ENCODE peak calls at places on chromosomes 4 and X, in six cellular contexts. U, H, R, V, J and Q are unnamed samples.

GRCh38 chrX:23008431-23009099 is 8.8 kb downstream of the DDX53 start:
- DNase-seq in H (no peak), J (no peak), V (no peak), R (no peak), U (no peak), Q (no peak)

GRCh38 chrX:103535206-103535605 is 15.9 kb upstream of the RAB40A start:
- DNase-seq in V (no peak), U (no peak), J (no peak), R (no peak), H (no peak), Q (no peak)

GRCh38 chr4:161188578-161188977 is 975.2 kb downstream of the FSTL5 start:
- DNase-seq in R (no peak), U (no peak), V (no peak), H (no peak), J (no peak), Q (no peak)

GRCh38 chr4:184938871-184939270 is 79.4 kb upstream of the HELT start:
- DNase-seq in U (no peak), R (no peak), H (no peak), V (no peak), J (no peak), Q (no peak)

GRCh38 chrX:153430796-153431195 is 15.1 kb downstream of the TREX2 start:
- DNase-seq in U (no peak), V (no peak), H (no peak), J (no peak), R (no peak), Q (no peak)

GRCh38 chrX:23668335-23668734 is 1.0 kb downstream of the PRDX4 start:
- DNase-seq in J (no peak), R (no peak), V (no peak), U (no peak), H (no peak), Q (no peak)

GRCh38 chr4:121814756-121815155 is 8.9 kb downstream of the CCNA2 start:
- DNase-seq in J (no peak), R (no peak), H (no peak), U (no peak), V (no peak), Q (no peak)

GRCh38 chr4:183099537-183100297 is 660 bp downstream of the WWC2 start:
- DNase-seq in U (peak; percentile 65), R (peak; percentile 36), V (peak; percentile 65), H (peak; percentile 25), J (no peak), Q (peak; percentile 30)

GRCh38 chr4:140152015-140152703 is 1.8 kb downstream of the MAML3 start:
- DNase-seq in U (peak; percentile 83), J (no peak), V (peak; percentile 69), R (peak; percentile 68), H (peak; percentile 63), Q (peak; percentile 48)

GRCh38 chr4:142160509-142160908 is 524.1 kb downstream of the IL15 start:
- DNase-seq in J (no peak), V (no peak), U (no peak), R (no peak), H (no peak), Q (no peak)

GRCh38 chr4:180557348-180557747 is 1685.9 kb upstream of the TENM3 start:
- DNase-seq in V (no peak), H (no peak), U (no peak), R (no peak), J (no peak), Q (no peak)

GRCh38 chr4:183905081-183905592 is at the start of gene STOX2:
- DNase-seq in J (no peak), V (peak; percentile 90), U (peak; percentile 94), R (peak; percentile 86), H (no peak), Q (peak; percentile 79)

GRCh38 chrX:137929951-137930350 is 364.0 kb downstream of the ZIC3 start:
- DNase-seq in R (no peak), J (no peak), U (no peak), H (no peak), V (no peak), Q (no peak)

GRCh38 chrX:137930562-137930961 is 364.6 kb downstream of the ZIC3 start:
- DNase-seq in R (no peak), J (no peak), V (no peak), U (no peak), H (no peak), Q (no peak)

GRCh38 chrX:137926090-137926489 is 360.2 kb downstream of the ZIC3 start:
- DNase-seq in V (no peak), J (no peak), R (no peak), U (no peak), H (no peak), Q (no peak)
- TF ChIP-seq CTCF in V (no peak), J (no peak), R (no peak), U (no peak), H (no peak), Q (peak; percentile 63)

DNA sequence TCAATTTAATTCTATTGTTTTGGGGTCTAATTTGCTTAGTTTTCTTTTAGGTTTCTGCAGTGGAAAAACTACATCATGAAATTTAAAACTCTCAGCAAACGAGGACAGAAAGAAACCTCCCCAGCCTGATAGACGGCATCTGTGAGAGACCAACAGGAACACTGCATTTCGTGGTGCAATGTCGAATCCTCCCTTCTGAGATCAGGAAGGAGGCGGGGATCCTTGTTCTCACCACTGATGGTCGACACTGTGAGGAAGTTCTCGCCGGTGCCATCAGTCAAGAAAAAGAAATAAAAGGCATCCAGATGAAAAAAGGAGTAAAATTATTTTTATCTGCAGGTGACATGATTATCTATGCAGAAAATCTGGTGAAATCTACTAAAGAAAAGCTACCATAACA is 16.5 kb downstream of the GAK start:
- DNase-seq in V (no peak), H (no peak), R (no peak), J (no peak), U (no peak), Q (no peak)
- TF ChIP-seq CTCF in V (no peak), H (no peak), R (no peak), J (no peak), U (no peak), Q (no peak)

GRCh38 chrX:43328358-43328946 is 327.6 kb upstream of the MAOA start:
- DNase-seq in H (no peak), V (no peak), U (no peak), J (no peak), R (no peak), Q (no peak)

GRCh38 chrX:43333543-43333942 is 322.6 kb upstream of the MAOA start:
- DNase-seq in J (no peak), R (no peak), V (no peak), U (no peak), H (no peak), Q (no peak)
- TF ChIP-seq CTCF in J (no peak), R (no peak), V (no peak), U (no peak), H (no peak), Q (peak; percentile 52)

DNA sequence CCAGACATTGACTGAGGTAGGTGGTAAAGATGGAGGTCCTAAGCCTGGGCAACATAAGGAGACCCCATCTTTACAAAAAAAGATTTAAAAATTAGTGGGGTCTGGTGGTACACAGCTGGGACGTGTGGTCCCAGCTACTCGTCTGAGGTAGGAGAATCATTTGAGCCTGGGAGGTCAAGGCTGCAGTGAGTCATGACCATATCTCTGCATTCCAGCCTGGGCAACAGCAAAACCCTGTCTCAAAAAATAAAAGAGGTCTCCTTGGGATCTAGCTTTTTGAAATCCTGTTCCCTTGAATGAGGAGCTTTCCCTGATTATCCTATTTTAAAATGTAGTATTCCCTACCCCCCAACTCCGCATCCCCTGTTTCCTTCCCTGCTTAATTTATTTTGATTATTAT is 78.7 kb upstream of the OGT start:
- DNase-seq in J (no peak), R (no peak), H (no peak), U (no peak), V (no peak), Q (no peak)
- TF ChIP-seq CTCF in J (no peak), R (no peak), H (no peak), U (no peak), V (no peak), Q (no peak)

DNA sequence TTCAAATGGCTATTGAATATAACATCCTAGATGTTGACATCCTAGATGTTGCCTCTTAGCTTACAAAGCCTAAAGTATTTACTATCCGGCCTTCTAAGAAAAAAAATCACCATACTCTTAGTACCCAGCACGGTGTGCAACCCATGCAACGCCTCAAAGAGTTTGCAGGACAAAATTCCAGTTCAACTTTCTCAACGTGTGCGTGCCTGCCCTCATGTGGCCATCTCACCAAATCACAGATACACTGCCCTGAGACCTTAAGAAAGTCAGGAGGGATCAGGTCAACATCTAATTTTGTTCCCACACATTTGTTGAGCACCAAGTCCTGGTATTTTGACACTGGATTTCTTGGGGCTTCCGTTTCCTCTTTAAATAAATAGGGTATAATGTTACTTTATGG is 68.3 kb downstream of the CRMP1 start:
- DNase-seq in V (no peak), R (no peak), J (no peak), H (no peak), U (no peak), Q (peak; percentile 21)
- TF ChIP-seq CTCF in V (no peak), R (peak; percentile 62), J (peak; percentile 67), H (no peak), U (peak; percentile 24), Q (peak; percentile 61)